ENCODE peak calls at places on chromosomes 7 and 10, in nine cellular contexts. One of them, this sample, is unnamed.

GRCh38 chr7:115678049-115678982 is 352.2 kb downstream of the TFEC start:
- DNase-seq in lower leg skin: no peak
- DNase-seq in GM23338: no peak
- DNase-seq in upper lobe of right lung: no peak
- DNase-seq in right atrium auricular region: no peak
- DNase-seq in fibroblast of lung: peak
- DNase-seq in foreskin fibroblast: peak
- DNase-seq in adrenal gland: no peak
- DNase-seq in fibroblast of villous mesenchyme: peak
- DNase-seq in this sample: peak

GRCh38 chr10:100725041-100725440 is 20.3 kb upstream of the PAX2 start:
- DNase-seq in lower leg skin: no peak
- DNase-seq in GM23338: peak
- DNase-seq in upper lobe of right lung: peak
- DNase-seq in right atrium auricular region: no peak
- DNase-seq in fibroblast of lung: peak
- DNase-seq in foreskin fibroblast: no peak
- DNase-seq in adrenal gland: no peak
- DNase-seq in fibroblast of villous mesenchyme: no peak
- DNase-seq in this sample: no peak

GRCh38 chr7:24052572-24053223 is 231.3 kb upstream of the NPY start:
- DNase-seq in lower leg skin: no peak
- DNase-seq in GM23338: no peak
- DNase-seq in upper lobe of right lung: no peak
- DNase-seq in right atrium auricular region: no peak
- DNase-seq in fibroblast of lung: peak
- DNase-seq in foreskin fibroblast: peak
- DNase-seq in adrenal gland: no peak
- DNase-seq in fibroblast of villous mesenchyme: peak
- DNase-seq in this sample: peak

GRCh38 chr10:49001861-49002675 is 62.4 kb upstream of the LRRC18 start:
- DNase-seq in lower leg skin: no peak
- DNase-seq in GM23338: no peak
- DNase-seq in upper lobe of right lung: no peak
- DNase-seq in right atrium auricular region: no peak
- DNase-seq in fibroblast of lung: no peak
- DNase-seq in foreskin fibroblast: no peak
- DNase-seq in adrenal gland: peak
- DNase-seq in fibroblast of villous mesenchyme: no peak
- DNase-seq in this sample: no peak

GRCh38 chr10:34866848-34867247 is 51.8 kb upstream of the PARD3 start:
- DNase-seq in lower leg skin: no peak
- DNase-seq in GM23338: peak
- DNase-seq in upper lobe of right lung: no peak
- DNase-seq in right atrium auricular region: no peak
- DNase-seq in fibroblast of lung: no peak
- DNase-seq in foreskin fibroblast: no peak
- DNase-seq in adrenal gland: peak
- DNase-seq in fibroblast of villous mesenchyme: no peak
- DNase-seq in this sample: no peak

GRCh38 chr10:112122827-112123226 is 60.7 kb downstream of the GPAM start:
- DNase-seq in lower leg skin: no peak
- DNase-seq in GM23338: no peak
- DNase-seq in upper lobe of right lung: no peak
- DNase-seq in right atrium auricular region: no peak
- DNase-seq in fibroblast of lung: no peak
- DNase-seq in foreskin fibroblast: peak
- DNase-seq in adrenal gland: no peak
- DNase-seq in fibroblast of villous mesenchyme: no peak
- DNase-seq in this sample: no peak

GRCh38 chr10:23535381-23535780 is 96.5 kb downstream of the OTUD1 start:
- DNase-seq in lower leg skin: no peak
- DNase-seq in GM23338: peak
- DNase-seq in upper lobe of right lung: no peak
- DNase-seq in right atrium auricular region: no peak
- DNase-seq in fibroblast of lung: no peak
- DNase-seq in foreskin fibroblast: no peak
- DNase-seq in adrenal gland: no peak
- DNase-seq in fibroblast of villous mesenchyme: no peak
- DNase-seq in this sample: no peak

GRCh38 chr7:47446871-47447466 is 134.9 kb downstream of the TNS3 start:
- DNase-seq in lower leg skin: no peak
- DNase-seq in GM23338: no peak
- DNase-seq in upper lobe of right lung: peak
- DNase-seq in right atrium auricular region: no peak
- DNase-seq in fibroblast of lung: no peak
- DNase-seq in foreskin fibroblast: no peak
- DNase-seq in adrenal gland: peak
- DNase-seq in fibroblast of villous mesenchyme: no peak
- DNase-seq in this sample: no peak

GRCh38 chr10:70587045-70587658 is 15.4 kb downstream of the PRF1 start:
- DNase-seq in lower leg skin: no peak
- DNase-seq in GM23338: no peak
- DNase-seq in upper lobe of right lung: no peak
- DNase-seq in right atrium auricular region: no peak
- DNase-seq in fibroblast of lung: no peak
- DNase-seq in foreskin fibroblast: no peak
- DNase-seq in adrenal gland: no peak
- DNase-seq in fibroblast of villous mesenchyme: no peak
- DNase-seq in this sample: no peak

GRCh38 chr7:139355320-139355719 is 4.4 kb upstream of the LUC7L2 start:
- DNase-seq in lower leg skin: no peak
- DNase-seq in GM23338: no peak
- DNase-seq in upper lobe of right lung: no peak
- DNase-seq in right atrium auricular region: no peak
- DNase-seq in fibroblast of lung: no peak
- DNase-seq in foreskin fibroblast: peak
- DNase-seq in adrenal gland: no peak
- DNase-seq in fibroblast of villous mesenchyme: peak
- DNase-seq in this sample: no peak

GRCh38 chr10:93352638-93353383 is 129.3 kb downstream of the MYOF start:
- DNase-seq in lower leg skin: no peak
- DNase-seq in GM23338: peak
- DNase-seq in upper lobe of right lung: no peak
- DNase-seq in right atrium auricular region: no peak
- DNase-seq in fibroblast of lung: peak
- DNase-seq in foreskin fibroblast: peak
- DNase-seq in adrenal gland: no peak
- DNase-seq in fibroblast of villous mesenchyme: peak
- DNase-seq in this sample: peak

GRCh38 chr10:33334170-33334838 is at the start of gene NRP1:
- DNase-seq in lower leg skin: peak
- DNase-seq in GM23338: peak
- DNase-seq in upper lobe of right lung: peak
- DNase-seq in right atrium auricular region: peak
- DNase-seq in fibroblast of lung: peak
- DNase-seq in foreskin fibroblast: no peak
- DNase-seq in adrenal gland: peak
- DNase-seq in fibroblast of villous mesenchyme: peak
- DNase-seq in this sample: no peak

GRCh38 chr10:56319386-56319785 is 41.7 kb downstream of the ZWINT start:
- DNase-seq in lower leg skin: no peak
- DNase-seq in GM23338: no peak
- DNase-seq in upper lobe of right lung: no peak
- DNase-seq in right atrium auricular region: no peak
- DNase-seq in fibroblast of lung: peak
- DNase-seq in foreskin fibroblast: no peak
- DNase-seq in adrenal gland: no peak
- DNase-seq in fibroblast of villous mesenchyme: peak
- DNase-seq in this sample: peak

GRCh38 chr10:22992075-22992474 is 64.2 kb downstream of the ARMC3 start:
- DNase-seq in lower leg skin: no peak
- DNase-seq in GM23338: no peak
- DNase-seq in upper lobe of right lung: no peak
- DNase-seq in right atrium auricular region: no peak
- DNase-seq in fibroblast of lung: no peak
- DNase-seq in foreskin fibroblast: no peak
- DNase-seq in adrenal gland: no peak
- DNase-seq in fibroblast of villous mesenchyme: no peak
- DNase-seq in this sample: no peak

GRCh38 chr10:77700086-77700485 is 62.5 kb upstream of the KCNMA1 start:
- DNase-seq in lower leg skin: no peak
- DNase-seq in GM23338: no peak
- DNase-seq in upper lobe of right lung: no peak
- DNase-seq in right atrium auricular region: no peak
- DNase-seq in fibroblast of lung: no peak
- DNase-seq in foreskin fibroblast: no peak
- DNase-seq in adrenal gland: no peak
- DNase-seq in fibroblast of villous mesenchyme: no peak
- DNase-seq in this sample: no peak

GRCh38 chr10:31063839-31064238 is 32.2 kb upstream of the ZNF438 start:
- DNase-seq in lower leg skin: no peak
- DNase-seq in GM23338: no peak
- DNase-seq in upper lobe of right lung: no peak
- DNase-seq in right atrium auricular region: no peak
- DNase-seq in fibroblast of lung: peak
- DNase-seq in foreskin fibroblast: no peak
- DNase-seq in adrenal gland: no peak
- DNase-seq in fibroblast of villous mesenchyme: no peak
- DNase-seq in this sample: no peak

GRCh38 chr7:74216361-74216761 is 6.6 kb downstream of the LAT2 start:
- DNase-seq in lower leg skin: no peak
- DNase-seq in GM23338: no peak
- DNase-seq in upper lobe of right lung: no peak
- DNase-seq in right atrium auricular region: no peak
- DNase-seq in fibroblast of lung: no peak
- DNase-seq in foreskin fibroblast: peak
- DNase-seq in adrenal gland: no peak
- DNase-seq in fibroblast of villous mesenchyme: no peak
- DNase-seq in this sample: no peak

GRCh38 chr10:88428976-88429375 is 154.1 kb downstream of the RNLS start:
- DNase-seq in lower leg skin: no peak
- DNase-seq in GM23338: no peak
- DNase-seq in upper lobe of right lung: no peak
- DNase-seq in right atrium auricular region: no peak
- DNase-seq in fibroblast of lung: no peak
- DNase-seq in foreskin fibroblast: no peak
- DNase-seq in adrenal gland: no peak
- DNase-seq in fibroblast of villous mesenchyme: no peak
- DNase-seq in this sample: no peak

GRCh38 chr10:50832171-50832751 is 53.2 kb downstream of the A1CF start:
- DNase-seq in lower leg skin: no peak
- DNase-seq in GM23338: no peak
- DNase-seq in upper lobe of right lung: no peak
- DNase-seq in right atrium auricular region: no peak
- DNase-seq in fibroblast of lung: no peak
- DNase-seq in foreskin fibroblast: no peak
- DNase-seq in adrenal gland: no peak
- DNase-seq in fibroblast of villous mesenchyme: no peak
- DNase-seq in this sample: no peak

GRCh38 chr7:155885162-155886160 is 73.2 kb upstream of the SHH start:
- DNase-seq in lower leg skin: no peak
- DNase-seq in GM23338: no peak
- DNase-seq in upper lobe of right lung: peak
- DNase-seq in right atrium auricular region: no peak
- DNase-seq in fibroblast of lung: peak
- DNase-seq in foreskin fibroblast: peak
- DNase-seq in adrenal gland: peak
- DNase-seq in fibroblast of villous mesenchyme: peak
- DNase-seq in this sample: peak

DNA sequence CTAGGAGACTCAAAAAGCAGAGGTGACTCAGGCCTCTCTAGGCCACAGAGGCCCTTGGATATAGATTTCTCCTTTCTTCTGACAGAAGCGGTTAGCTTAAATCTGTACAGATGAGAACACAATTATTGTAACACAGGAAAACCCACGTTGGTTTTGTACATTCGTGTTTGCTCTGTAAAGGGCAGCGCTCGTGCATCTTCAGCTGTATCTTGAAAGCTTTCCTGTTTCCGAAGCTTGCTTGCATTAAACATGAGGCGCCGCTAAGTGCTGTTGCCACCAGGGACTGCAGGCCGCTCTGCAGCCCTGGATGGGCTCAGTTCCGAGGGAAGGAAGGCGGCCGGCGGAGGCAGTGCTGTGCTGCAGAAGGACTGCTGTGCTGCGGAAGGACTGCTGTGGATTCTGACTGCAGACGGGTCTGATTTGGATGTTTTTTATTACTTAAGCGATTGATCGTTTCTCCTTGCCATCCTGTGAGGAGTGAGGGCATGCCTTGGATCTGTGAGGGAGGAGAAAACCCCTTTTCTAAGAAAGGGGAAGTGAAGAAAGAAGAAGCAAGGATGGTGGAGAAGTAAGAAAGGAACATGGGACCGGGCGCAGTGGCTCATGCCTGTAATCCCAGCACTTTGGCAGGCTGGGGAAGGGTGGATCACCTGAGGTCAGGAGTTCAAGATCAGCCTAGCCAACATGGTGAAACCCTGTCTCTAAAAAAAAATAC is 53.4 kb downstream of the FHIP2A start:
- DNase-seq in lower leg skin: no peak
- DNase-seq in GM23338: peak
- DNase-seq in upper lobe of right lung: no peak
- DNase-seq in right atrium auricular region: no peak
- DNase-seq in fibroblast of lung: peak
- DNase-seq in foreskin fibroblast: peak
- DNase-seq in adrenal gland: no peak
- DNase-seq in fibroblast of villous mesenchyme: peak
- DNase-seq in this sample: no peak
- TF ChIP-seq CTCF in lower leg skin: no peak
- TF ChIP-seq CTCF in GM23338: peak
- TF ChIP-seq CTCF in upper lobe of right lung: no peak
- TF ChIP-seq CTCF in right atrium auricular region: no peak
- TF ChIP-seq CTCF in fibroblast of lung: peak
- TF ChIP-seq CTCF in foreskin fibroblast: no peak
- TF ChIP-seq CTCF in adrenal gland: no peak
- TF ChIP-seq CTCF in fibroblast of villous mesenchyme: no peak
- TF ChIP-seq CTCF in this sample: peak

GRCh38 chr7:130734525-130735272 is 692 bp upstream of the KLF14 start:
- DNase-seq in lower leg skin: no peak
- DNase-seq in GM23338: peak
- DNase-seq in upper lobe of right lung: no peak
- DNase-seq in right atrium auricular region: no peak
- DNase-seq in fibroblast of lung: no peak
- DNase-seq in foreskin fibroblast: peak
- DNase-seq in adrenal gland: no peak
- DNase-seq in fibroblast of villous mesenchyme: peak
- DNase-seq in this sample: no peak
- H3K4me3 ChIP-seq in lower leg skin: peak
- H3K4me3 ChIP-seq in GM23338: peak
- H3K4me3 ChIP-seq in upper lobe of right lung: peak
- H3K4me3 ChIP-seq in right atrium auricular region: peak
- H3K4me3 ChIP-seq in fibroblast of lung: peak
- H3K4me3 ChIP-seq in foreskin fibroblast: peak
- H3K4me3 ChIP-seq in adrenal gland: peak
- H3K4me3 ChIP-seq in fibroblast of villous mesenchyme: peak
- H3K4me3 ChIP-seq in this sample: peak

GRCh38 chr7:35758421-35758820 is 42.4 kb upstream of the SEPTIN7 start:
- DNase-seq in lower leg skin: no peak
- DNase-seq in GM23338: peak
- DNase-seq in upper lobe of right lung: no peak
- DNase-seq in right atrium auricular region: no peak
- DNase-seq in fibroblast of lung: peak
- DNase-seq in foreskin fibroblast: no peak
- DNase-seq in adrenal gland: no peak
- DNase-seq in fibroblast of villous mesenchyme: peak
- DNase-seq in this sample: no peak
- TF ChIP-seq CTCF in lower leg skin: no peak
- TF ChIP-seq CTCF in GM23338: peak
- TF ChIP-seq CTCF in upper lobe of right lung: no peak
- TF ChIP-seq CTCF in right atrium auricular region: no peak
- TF ChIP-seq CTCF in fibroblast of lung: no peak
- TF ChIP-seq CTCF in foreskin fibroblast: no peak
- TF ChIP-seq CTCF in adrenal gland: no peak
- TF ChIP-seq CTCF in fibroblast of villous mesenchyme: peak
- TF ChIP-seq CTCF in this sample: no peak

GRCh38 chr7:76049295-76049694 is 1.4 kb downstream of the MDH2 start:
- DNase-seq in lower leg skin: no peak
- DNase-seq in GM23338: peak
- DNase-seq in upper lobe of right lung: no peak
- DNase-seq in right atrium auricular region: no peak
- DNase-seq in fibroblast of lung: no peak
- DNase-seq in foreskin fibroblast: no peak
- DNase-seq in adrenal gland: no peak
- DNase-seq in fibroblast of villous mesenchyme: no peak
- DNase-seq in this sample: no peak
- H3K4me3 ChIP-seq in lower leg skin: no peak
- H3K4me3 ChIP-seq in GM23338: peak
- H3K4me3 ChIP-seq in upper lobe of right lung: peak
- H3K4me3 ChIP-seq in right atrium auricular region: peak
- H3K4me3 ChIP-seq in fibroblast of lung: peak
- H3K4me3 ChIP-seq in foreskin fibroblast: peak
- H3K4me3 ChIP-seq in adrenal gland: no peak
- H3K4me3 ChIP-seq in fibroblast of villous mesenchyme: peak
- H3K4me3 ChIP-seq in this sample: peak